ENCODE peak calls at places on chromosomes 4 and X, in five cellular contexts. Z is K562, G is tibial nerve, D is transverse colon, A is upper lobe of left lung. S is an unnamed sample.

GRCh38 chr4:54189140-54189539 is 40.0 kb upstream of the PDGFRA start:
- DNase-seq in G (no peak), Z (no peak), D (no peak), A (no peak), S (no peak)

GRCh38 chrX:18676470-18676869 is 4.6 kb upstream of the RS1 start:
- DNase-seq in D (no peak), Z (peak), A (no peak), G (no peak), S (peak)

GRCh38 chrX:144648788-144649187 is 598.5 kb upstream of the SPANXN1 start:
- DNase-seq in Z (no peak), D (no peak), A (no peak), G (no peak), S (no peak)

GRCh38 chrX:153517941-153518834 is 746 bp downstream of the ATP2B3 start:
- DNase-seq in D (no peak), A (peak), G (no peak), Z (no peak), S (peak)

GRCh38 chr4:14878681-14879080 is 123.6 kb upstream of the CPEB2 start:
- DNase-seq in D (no peak), A (no peak), G (no peak), Z (no peak), S (no peak)

GRCh38 chr4:104989363-104989762 is 157.3 kb upstream of the TET2 start:
- DNase-seq in Z (no peak), A (no peak), D (no peak), G (no peak), S (no peak)

GRCh38 chr4:159015862-159016261 is 87.0 kb upstream of the RAPGEF2 start:
- DNase-seq in A (no peak), Z (no peak), G (no peak), D (no peak), S (no peak)

GRCh38 chr4:161148051-161148450 is 1015.7 kb downstream of the FSTL5 start:
- DNase-seq in Z (no peak), D (no peak), A (no peak), G (no peak), S (no peak)

GRCh38 chr4:113117346-113117677 is 67.9 kb downstream of the ANK2 start:
- DNase-seq in D (no peak), A (no peak), G (no peak), Z (no peak), S (no peak)

GRCh38 chr4:25532579-25532978 is 123.1 kb upstream of the SLC34A2 start:
- DNase-seq in A (no peak), G (no peak), Z (no peak), D (no peak), S (no peak)

DNA sequence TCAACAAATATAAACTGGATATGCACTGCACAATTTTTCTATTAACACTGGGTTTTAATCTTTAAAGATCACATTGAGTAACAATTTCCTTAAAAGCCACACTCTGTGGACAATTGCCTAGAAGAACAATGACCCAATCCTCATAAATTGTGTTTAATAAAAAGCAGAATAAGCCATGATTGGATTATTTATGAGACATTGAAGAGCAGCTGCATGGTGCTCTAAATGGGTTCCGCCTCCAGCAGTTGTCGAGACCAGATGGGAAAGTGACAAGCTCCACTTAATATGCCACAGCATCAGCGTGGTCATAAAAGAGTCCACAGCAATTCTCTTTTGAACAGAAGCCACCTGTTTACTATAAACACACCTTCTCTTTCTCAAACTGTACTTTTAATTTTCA is 635.2 kb upstream of the FRG1 start:
- DNase-seq in D (no peak), A (no peak), Z (no peak), G (no peak), S (peak)
- TF ChIP-seq EP300 in D (no peak), A (no peak), Z (no peak), G (no peak), S (peak)

GRCh38 chr4:152431784-152432183 is 104.1 kb downstream of the FBXW7 start:
- DNase-seq in A (no peak), G (no peak), D (no peak), Z (no peak), S (no peak)

GRCh38 chr4:152434011-152434410 is 101.9 kb downstream of the FBXW7 start:
- DNase-seq in D (no peak), Z (no peak), A (no peak), G (no peak), S (no peak)

GRCh38 chr4:152436384-152436783 is 99.5 kb downstream of the FBXW7 start:
- DNase-seq in G (no peak), D (no peak), Z (no peak), A (no peak), S (no peak)

DNA sequence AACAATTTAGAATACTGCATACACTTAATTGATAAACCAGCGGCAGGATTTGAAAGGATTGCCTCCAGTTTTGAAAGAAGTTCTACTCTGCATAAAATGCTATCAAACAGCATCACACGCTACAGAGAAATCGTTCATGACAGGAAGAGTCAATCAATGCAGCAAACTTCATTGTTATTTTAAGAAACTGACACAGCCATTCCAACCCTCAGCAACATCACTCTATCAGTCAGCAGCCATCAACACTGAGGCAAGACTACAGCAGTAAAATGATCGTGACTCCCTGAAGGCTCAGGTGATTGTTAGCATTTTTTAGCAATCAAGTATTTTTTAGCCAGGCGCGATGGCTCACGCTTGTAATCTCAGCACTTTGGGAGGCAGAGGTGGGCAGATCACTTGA is 98.3 kb downstream of the FBXW7 start:
- DNase-seq in A (no peak), Z (no peak), G (no peak), D (no peak), S (no peak)
- TF ChIP-seq EP300 in A (no peak), Z (no peak), G (no peak), D (no peak), S (no peak)

GRCh38 chrX:13815664-13816063 is 1.2 kb downstream of the GPM6B start:
- DNase-seq in G (no peak), D (no peak), A (no peak), Z (no peak), S (no peak)

GRCh38 chrX:13821740-13822139 is 4.8 kb upstream of the GPM6B start:
- DNase-seq in D (no peak), G (no peak), Z (no peak), A (no peak), S (no peak)

GRCh38 chrX:13816899-13817298 is at the start of gene GPM6B:
- DNase-seq in D (no peak), A (no peak), G (no peak), Z (no peak), S (no peak)
- TF ChIP-seq EP300 in D (no peak), A (no peak), G (no peak), Z (no peak), S (no peak)

DNA sequence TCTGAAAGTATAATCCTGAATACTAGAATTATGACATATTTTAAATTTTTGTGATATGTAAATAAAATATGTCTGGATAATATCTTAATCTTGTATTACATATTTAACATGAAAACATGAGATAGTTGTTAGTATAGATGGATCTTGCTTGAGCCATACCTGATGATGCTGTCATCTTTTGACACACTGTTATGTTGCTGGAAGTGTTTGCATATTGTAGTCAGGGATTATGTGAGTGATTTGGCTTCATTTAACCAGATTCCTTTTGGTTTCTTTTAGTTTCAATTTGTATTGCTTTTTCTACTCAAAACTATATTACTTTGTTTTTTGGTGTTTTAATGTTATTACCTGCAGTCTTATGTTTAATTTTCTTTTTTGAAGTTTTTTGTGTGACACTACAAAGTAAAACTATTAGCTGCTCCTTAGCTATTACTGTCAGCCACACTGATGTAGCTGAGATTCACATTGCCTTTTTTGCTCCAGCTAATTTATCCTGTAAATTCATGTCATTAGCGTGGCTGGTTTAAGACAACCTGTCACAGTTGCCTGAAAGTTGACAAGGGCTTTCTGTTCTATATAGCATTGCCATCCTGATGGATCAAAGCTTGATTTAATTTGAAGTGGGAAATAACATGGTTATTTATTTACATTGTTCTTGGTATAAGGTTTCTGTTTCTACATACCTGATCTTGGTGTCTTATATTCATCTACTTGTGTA is 33.7 kb downstream of the METAP1 start:
- DNase-seq in A (no peak), Z (no peak), D (no peak), G (no peak), S (no peak)
- TF ChIP-seq EP300 in A (no peak), Z (no peak), D (no peak), G (no peak), S (no peak)

GRCh38 chr4:123974419-123975105 is 578.0 kb downstream of the SPRY1 start:
- DNase-seq in A (no peak), D (no peak), G (no peak), Z (no peak), S (no peak)

GRCh38 chr4:123978637-123979036 is 582.0 kb downstream of the SPRY1 start:
- DNase-seq in Z (no peak), A (no peak), G (no peak), D (no peak), S (no peak)

GRCh38 chr4:123976875-123977274 is 580.3 kb downstream of the SPRY1 start:
- DNase-seq in D (no peak), G (no peak), Z (no peak), A (no peak), S (no peak)

GRCh38 chr4:123977623-123978022 is 581.0 kb downstream of the SPRY1 start:
- DNase-seq in Z (no peak), G (no peak), D (no peak), A (no peak), S (no peak)

GRCh38 chr4:123976285-123976684 is 579.7 kb downstream of the SPRY1 start:
- DNase-seq in D (no peak), G (no peak), A (no peak), Z (no peak), S (no peak)
- TF ChIP-seq EP300 in D (no peak), G (no peak), A (peak), Z (no peak), S (no peak)

GRCh38 chr4:92050875-92051274 is 252.9 kb upstream of the GRID2 start:
- DNase-seq in D (no peak), A (no peak), Z (no peak), G (no peak), S (no peak)

GRCh38 chr4:92045718-92046117 is 258.0 kb upstream of the GRID2 start:
- DNase-seq in G (no peak), D (no peak), A (peak), Z (no peak), S (no peak)

DNA sequence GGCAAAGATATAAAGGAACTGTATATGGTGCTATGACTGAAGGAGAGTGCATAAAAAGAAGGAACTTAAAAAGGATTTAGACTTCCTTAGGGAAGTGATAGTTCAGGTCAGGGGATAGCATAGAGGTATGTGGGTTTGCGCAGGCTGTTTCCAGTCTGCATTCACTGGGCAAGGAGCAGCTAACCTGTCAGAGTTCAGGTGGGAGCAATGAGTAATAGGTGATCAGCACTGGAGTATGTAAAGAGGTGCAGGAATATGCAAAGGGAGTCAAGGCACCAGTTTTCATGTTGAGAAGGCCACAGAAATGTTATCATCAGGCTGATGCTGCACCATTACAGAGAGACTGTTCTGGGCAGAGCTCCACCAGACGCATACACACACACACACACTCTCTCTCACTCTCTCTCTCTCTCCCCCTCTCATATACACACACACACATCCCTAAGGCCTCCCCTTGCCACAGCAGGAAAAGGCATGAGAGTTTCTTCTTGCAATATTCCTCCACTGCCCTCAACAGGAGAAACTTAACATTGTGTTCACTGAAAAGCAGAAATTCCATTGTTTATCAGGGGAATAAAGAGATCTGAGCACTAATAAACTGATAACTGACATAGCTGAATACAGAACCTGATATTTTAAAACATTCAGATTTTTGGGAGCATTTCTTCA is 256.4 kb upstream of the GRID2 start:
- DNase-seq in Z (no peak), D (no peak), G (no peak), A (no peak), S (peak)
- TF ChIP-seq EP300 in Z (no peak), D (no peak), G (no peak), A (no peak), S (no peak)

S was measured in SK-N-SH.